ENCODE peak calls at places on chromosomes 13 and 19, in ten cellular contexts. K, P, B, Y, E, I, C, A, R and V are unnamed samples.

GRCh38 chr19:15374796-15375440 is 4.7 kb downstream of the AKAP8 start:
- DNase-seq in K (peak), P (no peak), B (no peak), Y (no peak), E (no peak), I (peak), C (no peak), A (no peak), R (no peak), V (no peak)

GRCh38 chr19:54469496-54469934 is 3.6 kb downstream of the CDC42EP5 start:
- DNase-seq in K (peak), P (no peak), B (no peak), Y (no peak), E (no peak), I (no peak), C (no peak), A (no peak), R (no peak), V (no peak)

GRCh38 chr13:110448230-110448629 is 113.3 kb downstream of the RAB20 start:
- DNase-seq in K (no peak), P (no peak), B (no peak), Y (peak), E (peak), I (no peak), C (peak), A (no peak), R (peak), V (no peak)

GRCh38 chr13:21853779-21854178 is 182.9 kb downstream of the FGF9 start:
- DNase-seq in K (no peak), P (no peak), B (no peak), Y (no peak), E (no peak), I (no peak), C (no peak), A (no peak), R (no peak), V (no peak)

GRCh38 chr13:43664700-43665191 is 122.0 kb downstream of the ENOX1 start:
- DNase-seq in K (peak), P (peak), B (peak), Y (peak), E (peak), I (no peak), C (peak), A (no peak), R (peak), V (no peak)

GRCh38 chr13:107209811-107210210 is 641.9 kb upstream of the ARGLU1 start:
- DNase-seq in K (no peak), P (no peak), B (no peak), Y (peak), E (no peak), I (no peak), C (no peak), A (no peak), R (no peak), V (no peak)

GRCh38 chr19:9052894-9053293 is 34.0 kb upstream of the OR1M1 start:
- DNase-seq in K (no peak), P (no peak), B (no peak), Y (no peak), E (no peak), I (no peak), C (no peak), A (no peak), R (no peak), V (no peak)

GRCh38 chr19:10517760-10518443 is 655 bp upstream of the S1PR5 start:
- DNase-seq in K (no peak), P (peak), B (no peak), Y (no peak), E (no peak), I (no peak), C (peak), A (no peak), R (peak), V (peak)

GRCh38 chr13:51000576-51001260 is 91.1 kb downstream of the RNASEH2B start:
- DNase-seq in K (no peak), P (no peak), B (no peak), Y (peak), E (no peak), I (peak), C (peak), A (no peak), R (no peak), V (no peak)

GRCh38 chr19:50536662-50537305 is 23.1 kb upstream of the ASPDH start:
- DNase-seq in K (no peak), P (no peak), B (no peak), Y (no peak), E (no peak), I (no peak), C (no peak), A (no peak), R (no peak), V (no peak)

GRCh38 chr19:6048348-6048747 is 62.0 kb downstream of the RFX2 start:
- DNase-seq in K (no peak), P (no peak), B (no peak), Y (no peak), E (no peak), I (no peak), C (no peak), A (no peak), R (no peak), V (no peak)

GRCh38 chr13:92175330-92175729 is 776.9 kb downstream of the GPC5 start:
- DNase-seq in K (no peak), P (peak), B (peak), Y (peak), E (no peak), I (no peak), C (no peak), A (no peak), R (peak), V (no peak)

GRCh38 chr13:72430923-72431322 is 296.5 kb downstream of the MZT1 start:
- DNase-seq in K (no peak), P (no peak), B (no peak), Y (no peak), E (no peak), I (no peak), C (no peak), A (no peak), R (no peak), V (no peak)

GRCh38 chr19:2455481-2456300 is 1.1 kb downstream of the LMNB2 start:
- DNase-seq in K (peak), P (peak), B (peak), Y (no peak), E (no peak), I (no peak), C (peak), A (peak), R (no peak), V (peak)

GRCh38 chr19:45774765-45775164 is 5.7 kb upstream of the SIX5 start:
- DNase-seq in K (no peak), P (no peak), B (no peak), Y (no peak), E (no peak), I (no peak), C (no peak), A (no peak), R (no peak), V (no peak)

GRCh38 chr13:22736768-22737092 is 444.0 kb upstream of the SGCG start:
- DNase-seq in K (no peak), P (no peak), B (no peak), Y (no peak), E (no peak), I (no peak), C (no peak), A (no peak), R (no peak), V (no peak)

GRCh38 chr13:109897988-109898623 is 111.7 kb upstream of the IRS2 start:
- DNase-seq in K (no peak), P (no peak), B (no peak), Y (no peak), E (no peak), I (no peak), C (no peak), A (no peak), R (no peak), V (no peak)

GRCh38 chr19:36099166-36099785 is 11.7 kb upstream of the OVOL3 start:
- DNase-seq in K (no peak), P (no peak), B (no peak), Y (no peak), E (no peak), I (no peak), C (no peak), A (no peak), R (no peak), V (no peak)

GRCh38 chr13:30690282-30691188 is 44.8 kb upstream of the ALOX5AP start:
- DNase-seq in K (peak), P (no peak), B (no peak), Y (peak), E (peak), I (peak), C (peak), A (peak), R (peak), V (no peak)

GRCh38 chr19:49362926-49363264 is 679 bp upstream of the TEAD2 start:
- DNase-seq in K (no peak), P (no peak), B (no peak), Y (no peak), E (no peak), I (peak), C (no peak), A (no peak), R (peak), V (no peak)

GRCh38 chr13:26985285-26985878 is 186.2 kb downstream of the USP12 start:
- DNase-seq in K (no peak), P (peak), B (peak), Y (peak), E (peak), I (peak), C (peak), A (peak), R (peak), V (peak)

GRCh38 chr19:35995655-35995993 is 636 bp downstream of the SDHAF1 start:
- DNase-seq in K (no peak), P (peak), B (peak), Y (peak), E (no peak), I (no peak), C (peak), A (peak), R (no peak), V (peak)

GRCh38 chr19:30340724-30341595 is 31.2 kb upstream of the ZNF536 start:
- DNase-seq in K (no peak), P (peak), B (no peak), Y (no peak), E (no peak), I (no peak), C (no peak), A (no peak), R (no peak), V (no peak)

GRCh38 chr19:2235396-2236284 is 489 bp downstream of the PLEKHJ1 start:
- DNase-seq in K (no peak), P (no peak), B (peak), Y (no peak), E (no peak), I (peak), C (no peak), A (no peak), R (no peak), V (no peak)

GRCh38 chr13:111518161-111518791 is 197.8 kb downstream of the TEX29 start:
- DNase-seq in K (peak), P (no peak), B (no peak), Y (no peak), E (no peak), I (no peak), C (no peak), A (no peak), R (no peak), V (no peak)
- TF ChIP-seq CTCF in K (no peak), P (peak), B (peak), Y (no peak), E (no peak), I (no peak), C (no peak), A (no peak), R (no peak), V (no peak)

GRCh38 chr19:40523322-40524047 is 53.2 kb upstream of the SHKBP1 start:
- DNase-seq in K (no peak), P (peak), B (peak), Y (peak), E (no peak), I (peak), C (peak), A (peak), R (peak), V (peak)

GRCh38 chr19:40517248-40517647 is 50.4 kb downstream of the SPTBN4 start:
- DNase-seq in K (no peak), P (no peak), B (no peak), Y (no peak), E (no peak), I (no peak), C (no peak), A (no peak), R (no peak), V (no peak)

GRCh38 chr19:40524133-40524549 is 52.5 kb upstream of the SHKBP1 start:
- DNase-seq in K (no peak), P (no peak), B (no peak), Y (no peak), E (no peak), I (no peak), C (no peak), A (no peak), R (no peak), V (no peak)

GRCh38 chr19:40521276-40521675 is 54.5 kb downstream of the SPTBN4 start:
- DNase-seq in K (no peak), P (peak), B (peak), Y (peak), E (no peak), I (no peak), C (no peak), A (no peak), R (no peak), V (no peak)

GRCh38 chr19:40519352-40520322 is 52.8 kb downstream of the SPTBN4 start:
- DNase-seq in K (no peak), P (no peak), B (peak), Y (no peak), E (no peak), I (no peak), C (no peak), A (peak), R (peak), V (no peak)
- TF ChIP-seq CTCF in K (no peak), P (no peak), B (peak), Y (no peak), E (no peak), I (no peak), C (peak), A (no peak), R (no peak), V (no peak)

GRCh38 chr13:86567119-86567518 is 767.9 kb upstream of the SLITRK6 start:
- DNase-seq in K (no peak), P (peak), B (no peak), Y (no peak), E (no peak), I (no peak), C (no peak), A (no peak), R (no peak), V (no peak)
- TF ChIP-seq CTCF in K (no peak), P (peak), B (no peak), Y (no peak), E (no peak), I (no peak), C (no peak), A (peak), R (peak), V (no peak)

DNA sequence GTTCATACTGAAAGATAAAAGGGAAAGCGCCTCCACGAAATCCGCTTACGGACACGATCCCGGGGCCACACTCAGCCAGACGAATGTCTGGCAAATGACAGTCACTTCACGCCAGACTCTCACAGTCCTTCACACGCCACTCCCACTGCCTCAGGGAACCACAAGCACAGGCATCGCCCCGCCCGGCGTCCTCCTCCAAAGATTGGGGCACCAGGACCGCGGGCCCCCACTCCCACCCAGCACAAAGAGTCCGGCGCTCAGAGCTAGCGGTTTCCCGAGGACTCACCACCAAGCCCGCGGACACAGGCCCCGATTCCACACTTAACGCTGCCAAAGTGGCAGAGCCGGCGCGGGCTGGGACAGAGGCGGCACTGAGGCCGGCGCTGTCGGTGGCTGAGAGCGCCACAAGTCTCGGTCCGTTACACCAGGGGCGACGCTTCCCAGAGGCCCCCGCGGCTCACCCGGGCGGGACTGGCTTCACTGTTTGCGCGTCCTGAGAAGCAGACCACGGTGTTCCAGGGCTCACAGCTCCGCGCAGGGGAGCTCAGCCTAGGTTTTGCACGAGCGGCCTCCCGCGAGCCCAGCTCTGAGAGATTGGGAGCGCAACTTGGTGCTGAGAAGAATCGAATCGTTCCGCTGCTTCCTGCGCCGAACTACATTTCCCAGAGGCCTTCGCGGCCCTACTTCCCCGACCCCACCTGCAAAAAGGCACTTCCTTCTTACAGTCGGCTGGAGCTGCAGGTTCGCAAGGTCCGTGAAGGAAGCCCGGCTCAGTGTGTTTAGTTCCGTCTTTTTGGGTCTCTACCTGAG is at the start of gene ZNF569:
- DNase-seq in K (peak), P (peak), B (peak), Y (peak), E (peak), I (peak), C (peak), A (peak), R (peak), V (peak)
- TF ChIP-seq CTCF in K (no peak), P (no peak), B (no peak), Y (no peak), E (no peak), I (no peak), C (no peak), A (no peak), R (no peak), V (no peak)